ENCODE peak calls at places on chromosomes 16 and 17, in ten cellular contexts. D is psoas muscle; S is Peyer's patch; I is lower lobe of right lung; R is CD8-positive, alpha-beta memory T cell; O is pancreas; X is caudate nucleus; G is endodermal cell; M is body of pancreas; P is breast epithelium. H is an unnamed sample.

GRCh38 chr17:836154-836553 is 54.0 kb downstream of the MRM3 start:
- DNase-seq in R (no peak), S (no peak), O (no peak), M (peak), I (no peak), X (no peak), P (no peak), D (no peak), G (no peak), H (no peak)

GRCh38 chr17:78242024-78242742 is 10.8 kb downstream of the TMEM235 start:
- DNase-seq in R (no peak), I (no peak), D (no peak), O (no peak), P (no peak), S (no peak), X (no peak), G (peak), M (no peak), H (no peak)

GRCh38 chr17:17035920-17036319 is 6.3 kb upstream of the MPRIP start:
- DNase-seq in D (peak), S (peak), R (no peak), I (no peak), M (no peak), O (no peak), P (no peak), G (no peak), X (no peak), H (no peak)

GRCh38 chr17:17420035-17420434 is 56.8 kb upstream of the MED9 start:
- DNase-seq in R (no peak), M (peak), P (no peak), D (peak), G (no peak), S (no peak), I (peak), O (no peak), X (no peak), H (no peak)

GRCh38 chr16:13866073-13866472 is 53.9 kb upstream of the ERCC4 start:
- DNase-seq in M (peak), R (peak), G (peak), P (no peak), I (peak), S (peak), D (peak), X (no peak), O (peak), H (peak)

GRCh38 chr17:29595943-29596774 is 3.2 kb downstream of the ANKRD13B start:
- DNase-seq in I (peak), R (no peak), O (no peak), D (no peak), S (no peak), X (no peak), G (peak), M (no peak), P (no peak), H (no peak)

GRCh38 chr17:39950871-39951348 is 11.9 kb upstream of the GSDMA start:
- DNase-seq in D (no peak), X (no peak), R (no peak), S (no peak), M (peak), P (no peak), I (no peak), G (no peak), O (peak), H (no peak)

GRCh38 chr17:76272541-76273434 is 7.6 kb downstream of the UBALD2 start:
- DNase-seq in M (peak), P (no peak), O (no peak), R (peak), G (no peak), I (peak), D (no peak), S (no peak), X (no peak), H (no peak)

GRCh38 chr16:80803341-80804060 is 897 bp downstream of the CDYL2 start:
- DNase-seq in I (peak), O (peak), S (peak), P (no peak), X (no peak), R (peak), M (peak), G (peak), D (peak), H (no peak)

GRCh38 chr17:73131993-73132595 is 32.7 kb upstream of the SSTR2 start:
- DNase-seq in R (no peak), O (no peak), D (no peak), I (no peak), S (no peak), G (peak), M (no peak), P (no peak), X (no peak), H (no peak)

GRCh38 chr17:77163001-77163400 is 22.2 kb downstream of the SEC14L1 start:
- DNase-seq in I (no peak), M (peak), S (peak), P (no peak), O (peak), X (no peak), D (no peak), R (no peak), G (no peak), H (no peak)

GRCh38 chr16:81005644-81006471 is 827 bp downstream of the CMC2 start:
- DNase-seq in R (no peak), O (peak), M (no peak), I (no peak), X (no peak), P (no peak), S (no peak), G (peak), D (no peak), H (peak)

GRCh38 chr16:71723537-71724319 is 773 bp downstream of the PHLPP2 start:
- DNase-seq in D (peak), X (peak), S (peak), I (peak), M (peak), P (peak), R (peak), O (peak), G (peak), H (peak)

GRCh38 chr17:40935624-40936023 is 1.8 kb downstream of the KRT23 start:
- DNase-seq in R (no peak), X (no peak), I (no peak), S (no peak), G (no peak), M (no peak), O (no peak), P (no peak), D (no peak), H (no peak)

GRCh38 chr17:62724398-62725146 is 83.5 kb downstream of the MARCHF10 start:
- DNase-seq in I (no peak), P (no peak), M (no peak), G (peak), R (peak), X (peak), O (no peak), S (no peak), D (no peak), H (no peak)

GRCh38 chr16:64012166-64012565 is 1109.7 kb downstream of the CDH11 start:
- DNase-seq in X (no peak), G (no peak), P (no peak), D (no peak), I (no peak), M (no peak), S (no peak), O (no peak), R (no peak), H (no peak)

GRCh38 chr17:39791296-39791992 is 53.7 kb downstream of the GRB7 start:
- DNase-seq in G (no peak), X (no peak), P (no peak), O (no peak), R (peak), M (no peak), D (no peak), I (no peak), S (no peak), H (no peak)

GRCh38 chr17:74569392-74570003 is 2.2 kb upstream of the CD300H start:
- DNase-seq in M (peak), P (no peak), R (no peak), S (no peak), I (peak), O (no peak), X (no peak), G (peak), D (peak), H (peak)

GRCh38 chr17:77432791-77433190 is 292.0 kb downstream of the SEC14L1 start:
- DNase-seq in P (no peak), I (no peak), S (no peak), O (no peak), D (no peak), G (peak), M (no peak), R (peak), X (no peak), H (no peak)

GRCh38 chr16:27852116-27852515 is 211.4 kb downstream of the GSG1L start:
- DNase-seq in G (no peak), O (no peak), X (no peak), R (no peak), I (no peak), P (no peak), M (no peak), S (no peak), D (no peak), H (no peak)

GRCh38 chr17:32489320-32490100 is 2.7 kb downstream of the CDK5R1 start:
- DNase-seq in I (peak), R (no peak), X (no peak), M (no peak), G (no peak), D (no peak), P (no peak), O (no peak), S (peak), H (no peak)

GRCh38 chr17:48676963-48677558 is 45.3 kb downstream of the PRAC1 start:
- DNase-seq in D (no peak), P (no peak), S (no peak), O (no peak), R (no peak), I (no peak), X (no peak), M (no peak), G (no peak), H (no peak)

GRCh38 chr16:46747777-46748651 is at the start of gene MYLK3:
- DNase-seq in G (peak), S (no peak), M (no peak), P (no peak), R (no peak), O (no peak), D (no peak), I (no peak), X (no peak), H (no peak)

GRCh38 chr16:49483251-49483650 is 109.6 kb downstream of the C16orf78 start:
- DNase-seq in G (no peak), D (no peak), P (no peak), O (no peak), M (no peak), R (no peak), X (no peak), S (peak), I (peak), H (no peak)

GRCh38 chr17:4934173-4934979 is 2.3 kb downstream of the GP1BA start:
- DNase-seq in X (no peak), R (no peak), D (no peak), S (no peak), O (no peak), I (no peak), M (peak), G (peak), P (peak), H (peak)

GRCh38 chr16:30896890-30897730 is 696 bp downstream of the CTF1 start:
- DNase-seq in R (peak), S (peak), O (peak), M (peak), D (peak), P (peak), X (peak), I (peak), G (peak), H (peak)

GRCh38 chr17:62986549-62986948 is 20.5 kb downstream of the TANC2 start:
- DNase-seq in D (no peak), S (no peak), P (no peak), O (no peak), X (no peak), I (no peak), M (no peak), R (no peak), G (no peak), H (no peak)

GRCh38 chr17:65193305-65194293 is 56.4 kb downstream of the RGS9 start:
- DNase-seq in G (no peak), S (no peak), R (no peak), M (no peak), O (no peak), P (no peak), I (no peak), X (no peak), D (no peak), H (no peak)

GRCh38 chr16:66135376-66135775 is 231.1 kb upstream of the CDH5 start:
- DNase-seq in I (no peak), D (peak), G (no peak), P (no peak), S (no peak), X (no peak), O (no peak), M (peak), R (no peak), H (no peak)

GRCh38 chr16:77820340-77820739 is 32.0 kb downstream of the VAT1L start:
- DNase-seq in R (no peak), O (no peak), I (no peak), X (no peak), S (no peak), P (no peak), G (no peak), M (no peak), D (no peak), H (no peak)

GRCh38 chr17:27975146-27976011 is 67.1 kb upstream of the NLK start:
- DNase-seq in O (peak), S (no peak), R (no peak), G (peak), X (no peak), I (no peak), M (peak), D (no peak), P (no peak), H (no peak)

GRCh38 chr17:61230972-61231820 is 168.4 kb upstream of the TBX2 start:
- DNase-seq in S (no peak), M (no peak), R (no peak), P (no peak), I (no peak), D (no peak), O (no peak), G (no peak), X (no peak), H (no peak)

GRCh38 chr17:63116967-63117366 is 150.9 kb downstream of the TANC2 start:
- DNase-seq in S (no peak), O (peak), X (peak), D (no peak), P (no peak), G (no peak), R (no peak), I (no peak), M (peak), H (no peak)

GRCh38 chr17:71764507-71764906 is 356.3 kb upstream of the SOX9 start:
- DNase-seq in I (no peak), D (no peak), P (no peak), G (peak), R (no peak), O (no peak), S (peak), X (no peak), M (peak), H (peak)

GRCh38 chr16:54867302-54867832 is 63.3 kb upstream of the IRX5 start:
- DNase-seq in D (no peak), M (no peak), O (no peak), I (no peak), R (no peak), X (no peak), S (no peak), G (no peak), P (no peak), H (no peak)

GRCh38 chr16:71226229-71227141 is 4.0 kb downstream of the HYDIN start:
- DNase-seq in S (no peak), D (no peak), X (no peak), O (no peak), M (no peak), I (no peak), G (no peak), R (no peak), P (no peak), H (no peak)

GRCh38 chr17:72150632-72151460 is 30.0 kb downstream of the SOX9 start:
- DNase-seq in P (no peak), S (no peak), M (no peak), I (no peak), X (peak), O (no peak), D (no peak), R (no peak), G (peak), H (peak)

GRCh38 chr16:7597677-7598076 is 265.0 kb downstream of the RBFOX1 start:
- DNase-seq in M (no peak), D (no peak), S (no peak), I (no peak), X (no peak), P (no peak), G (no peak), R (no peak), O (no peak), H (no peak)

GRCh38 chr17:49565948-49566491 is 9.7 kb upstream of the NXPH3 start:
- DNase-seq in X (peak), D (peak), S (peak), I (peak), M (peak), P (peak), O (peak), R (no peak), G (no peak), H (no peak)

GRCh38 chr16:86052115-86052670 is 153.2 kb downstream of the IRF8 start:
- DNase-seq in P (no peak), G (no peak), R (no peak), S (peak), D (no peak), O (no peak), M (no peak), X (no peak), I (no peak), H (no peak)
- H3K27ac ChIP-seq in P (no peak), G (no peak), R (no peak), S (no peak), D (no peak), O (no peak), M (no peak), X (no peak), I (no peak), H (no peak)

GRCh38 chr16:87642491-87642890 is 40.2 kb downstream of the JPH3 start:
- DNase-seq in P (no peak), I (no peak), G (no peak), X (no peak), R (no peak), O (no peak), S (no peak), M (no peak), D (no peak), H (no peak)

GRCh38 chr16:87645802-87646201 is 43.5 kb downstream of the JPH3 start:
- DNase-seq in I (no peak), P (no peak), R (no peak), D (no peak), X (no peak), S (no peak), G (no peak), O (no peak), M (no peak), H (no peak)

GRCh38 chr16:87641721-87642120 is 39.4 kb downstream of the JPH3 start:
- DNase-seq in P (no peak), G (no peak), R (no peak), D (no peak), O (no peak), M (no peak), S (no peak), I (no peak), X (no peak), H (no peak)

GRCh38 chr16:87644186-87644585 is 41.9 kb downstream of the JPH3 start:
- DNase-seq in M (no peak), O (no peak), X (no peak), G (no peak), P (no peak), R (no peak), I (no peak), D (no peak), S (no peak), H (no peak)

DNA sequence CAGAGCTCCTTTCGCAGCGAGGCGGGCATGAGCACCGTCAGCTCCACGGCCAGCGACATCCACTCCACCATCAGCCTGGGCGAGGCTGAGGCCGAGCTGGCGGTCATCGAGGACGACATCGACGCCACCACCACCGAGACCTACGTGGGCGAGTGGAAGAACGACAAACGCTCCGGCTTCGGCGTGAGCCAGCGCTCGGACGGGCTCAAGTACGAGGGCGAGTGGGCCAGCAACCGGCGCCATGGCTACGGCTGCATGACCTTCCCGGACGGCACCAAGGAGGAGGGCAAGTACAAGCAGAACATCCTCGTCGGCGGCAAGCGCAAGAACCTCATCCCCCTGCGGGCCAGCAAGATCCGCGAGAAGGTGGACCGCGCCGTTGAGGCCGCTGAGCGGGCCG is 42.3 kb downstream of the JPH3 start:
- DNase-seq in M (no peak), S (no peak), I (no peak), D (no peak), R (no peak), G (no peak), O (no peak), P (no peak), X (no peak), H (no peak)
- H3K27ac ChIP-seq in M (no peak), S (no peak), I (no peak), D (no peak), R (no peak), G (no peak), O (no peak), P (no peak), X (no peak), H (no peak)

DNA sequence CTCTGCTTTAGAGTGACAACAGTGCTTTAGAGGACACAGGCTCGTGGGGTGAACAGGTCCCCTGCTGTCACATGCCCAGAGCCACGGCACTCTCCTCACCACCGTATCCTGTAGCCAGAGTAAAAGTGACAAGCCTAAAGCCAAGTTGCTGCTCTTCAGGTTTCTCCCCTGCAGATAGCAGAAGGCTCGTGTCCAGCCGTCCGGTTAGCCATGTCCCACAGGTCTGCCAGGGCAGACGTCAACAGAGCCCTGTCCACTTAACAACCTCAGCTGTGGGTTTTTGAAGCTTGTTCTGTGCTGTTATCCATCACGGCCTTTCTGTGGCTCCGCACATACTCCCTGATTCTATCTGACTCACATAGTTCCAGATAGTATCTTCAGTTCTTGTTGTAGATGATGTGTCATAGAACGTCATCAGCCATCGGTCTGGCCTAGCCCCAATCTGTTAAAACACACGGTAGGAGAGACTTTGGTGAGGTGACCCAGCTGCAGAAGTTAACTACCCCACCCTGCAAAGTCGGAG is 100.7 kb downstream of the SOCS1 start:
- DNase-seq in I (no peak), D (no peak), R (no peak), S (peak), P (no peak), G (no peak), O (no peak), M (no peak), X (no peak), H (no peak)
- H3K27ac ChIP-seq in I (no peak), D (no peak), R (no peak), S (no peak), P (no peak), G (no peak), O (no peak), M (no peak), X (no peak), H (no peak)

GRCh38 chr17:44503080-44503842 is at the start of gene GPATCH8:
- DNase-seq in S (peak), I (peak), G (peak), X (peak), O (peak), R (peak), D (peak), M (peak), P (peak), H (peak)
- H3K27ac ChIP-seq in S (peak), I (peak), G (peak), X (peak), O (peak), R (peak), D (peak), M (peak), P (peak), H (peak)